ENCODE peak calls at places on chromosomes 12 and 14, in nine cellular contexts. N, S, R, C, G, O, H, K and J are unnamed samples.

GRCh38 chr14:100896369-100897060 is 7.0 kb downstream of the RTL1 start:
- DNase-seq in N (no peak), S (no peak), R (no peak), C (no peak), G (no peak), O (no peak), H (no peak), K (no peak), J (no peak)

GRCh38 chr12:71799105-71799504 is 40.5 kb upstream of the TBC1D15 start:
- DNase-seq in N (no peak), S (no peak), R (no peak), C (peak), G (no peak), O (peak), H (no peak), K (peak), J (peak)

GRCh38 chr14:100825691-100826331 is at the start of gene MEG3:
- DNase-seq in N (peak), S (no peak), R (peak), C (peak), G (no peak), O (peak), H (no peak), K (no peak), J (peak)

GRCh38 chr14:66645716-66646115 is 137.8 kb downstream of the GPHN start:
- DNase-seq in N (no peak), S (no peak), R (no peak), C (no peak), G (no peak), O (no peak), H (no peak), K (no peak), J (no peak)

GRCh38 chr12:63838411-63838810 is 6.1 kb upstream of the SRGAP1 start:
- DNase-seq in N (no peak), S (no peak), R (no peak), C (no peak), G (no peak), O (no peak), H (no peak), K (no peak), J (no peak)

GRCh38 chr12:94616217-94616729 is 34.1 kb downstream of the TMCC3 start:
- DNase-seq in N (peak), S (peak), R (no peak), C (no peak), G (no peak), O (no peak), H (no peak), K (peak), J (no peak)

GRCh38 chr12:51371295-51371953 is 19.8 kb downstream of the GALNT6 start:
- DNase-seq in N (no peak), S (peak), R (peak), C (peak), G (peak), O (peak), H (no peak), K (peak), J (peak)

GRCh38 chr14:51652168-51653095 is 722 bp downstream of the FRMD6 start:
- DNase-seq in N (no peak), S (no peak), R (peak), C (no peak), G (no peak), O (no peak), H (no peak), K (no peak), J (no peak)

GRCh38 chr14:38838979-38839323 is 264.1 kb downstream of the SEC23A start:
- DNase-seq in N (no peak), S (no peak), R (no peak), C (no peak), G (no peak), O (no peak), H (no peak), K (no peak), J (no peak)

GRCh38 chr12:95836630-95837239 is 22.0 kb upstream of the SNRPF start:
- DNase-seq in N (no peak), S (peak), R (peak), C (no peak), G (peak), O (peak), H (no peak), K (no peak), J (peak)

GRCh38 chr12:89351489-89352241 is 636 bp downstream of the DUSP6 start:
- DNase-seq in N (peak), S (no peak), R (peak), C (no peak), G (peak), O (no peak), H (peak), K (peak), J (no peak)

GRCh38 chr14:20477211-20477876 is 8.1 kb downstream of the PNP start:
- DNase-seq in N (no peak), S (no peak), R (peak), C (no peak), G (peak), O (no peak), H (peak), K (peak), J (no peak)

GRCh38 chr12:123696209-123696608 is 15.9 kb upstream of the ATP6V0A2 start:
- DNase-seq in N (no peak), S (no peak), R (no peak), C (no peak), G (peak), O (no peak), H (no peak), K (no peak), J (no peak)

GRCh38 chr12:46177842-46178608 is 90.8 kb downstream of the SLC38A1 start:
- DNase-seq in N (no peak), S (no peak), R (no peak), C (no peak), G (no peak), O (no peak), H (no peak), K (no peak), J (no peak)

GRCh38 chr12:115852054-115852453 is 425.4 kb downstream of the MED13L start:
- DNase-seq in N (no peak), S (no peak), R (no peak), C (no peak), G (no peak), O (no peak), H (no peak), K (no peak), J (no peak)

GRCh38 chr12:22395666-22396065 is 61.2 kb upstream of the ST8SIA1 start:
- DNase-seq in N (no peak), S (no peak), R (no peak), C (no peak), G (no peak), O (no peak), H (no peak), K (no peak), J (no peak)

GRCh38 chr12:64665506-64665905 is 55.2 kb downstream of the RASSF3 start:
- DNase-seq in N (no peak), S (peak), R (no peak), C (no peak), G (no peak), O (peak), H (peak), K (no peak), J (no peak)

GRCh38 chr12:91899056-91899455 is 246.6 kb downstream of the BTG1 start:
- DNase-seq in N (no peak), S (no peak), R (no peak), C (no peak), G (no peak), O (no peak), H (no peak), K (no peak), J (no peak)

GRCh38 chr12:12156835-12157234 is 86.1 kb downstream of the BCL2L14 start:
- DNase-seq in N (no peak), S (no peak), R (no peak), C (no peak), G (no peak), O (no peak), H (no peak), K (no peak), J (no peak)

GRCh38 chr12:120639771-120640721 is at the start of gene CABP1:
- DNase-seq in N (peak), S (peak), R (peak), C (no peak), G (no peak), O (no peak), H (peak), K (peak), J (no peak)

GRCh38 chr14:88729159-88729558 is 63.6 kb downstream of the EML5 start:
- DNase-seq in N (no peak), S (peak), R (peak), C (no peak), G (no peak), O (no peak), H (no peak), K (no peak), J (no peak)

GRCh38 chr12:123948401-123949117 is 24.1 kb downstream of the CCDC92 start:
- DNase-seq in N (no peak), S (no peak), R (no peak), C (no peak), G (no peak), O (no peak), H (no peak), K (no peak), J (no peak)

GRCh38 chr14:54808326-54809161 is 94.1 kb downstream of the GCH1 start:
- DNase-seq in N (no peak), S (no peak), R (no peak), C (no peak), G (no peak), O (no peak), H (no peak), K (no peak), J (no peak)

GRCh38 chr12:49636979-49637378 is 13.6 kb downstream of the PRPF40B start:
- DNase-seq in N (no peak), S (peak), R (peak), C (peak), G (peak), O (peak), H (peak), K (peak), J (peak)

GRCh38 chr14:91059576-91060471 is 617 bp downstream of the RPS6KA5 start:
- DNase-seq in N (peak), S (peak), R (peak), C (peak), G (peak), O (peak), H (peak), K (peak), J (no peak)

GRCh38 chr14:80491131-80491530 is 279.8 kb upstream of the DIO2 start:
- DNase-seq in N (peak), S (peak), R (peak), C (peak), G (no peak), O (peak), H (no peak), K (no peak), J (peak)

GRCh38 chr14:50775357-50775756 is 55.6 kb downstream of the NIN start:
- DNase-seq in N (no peak), S (no peak), R (peak), C (peak), G (no peak), O (peak), H (no peak), K (no peak), J (peak)

GRCh38 chr12:49515266-49515665 is 23.6 kb upstream of the KCNH3 start:
- DNase-seq in N (no peak), S (peak), R (peak), C (peak), G (no peak), O (peak), H (no peak), K (no peak), J (peak)

GRCh38 chr14:102655154-102655553 is 62.7 kb downstream of the RCOR1 start:
- DNase-seq in N (no peak), S (no peak), R (peak), C (no peak), G (no peak), O (peak), H (no peak), K (no peak), J (no peak)

GRCh38 chr12:25433581-25434325 is 119.3 kb downstream of the LMNTD1 start:
- DNase-seq in N (no peak), S (no peak), R (peak), C (no peak), G (no peak), O (peak), H (no peak), K (no peak), J (no peak)

GRCh38 chr12:45560689-45561088 is 168.8 kb upstream of the ARID2 start:
- DNase-seq in N (no peak), S (no peak), R (no peak), C (no peak), G (no peak), O (no peak), H (no peak), K (no peak), J (no peak)

GRCh38 chr12:65826513-65827171 is 2.4 kb downstream of the HMGA2 start:
- DNase-seq in N (no peak), S (peak), R (peak), C (peak), G (no peak), O (peak), H (no peak), K (peak), J (peak)

GRCh38 chr14:93536945-93537344 is 106.2 kb downstream of the UNC79 start:
- DNase-seq in N (no peak), S (peak), R (peak), C (no peak), G (no peak), O (peak), H (no peak), K (peak), J (no peak)

GRCh38 chr12:48037267-48037915 is 33.1 kb upstream of the COL2A1 start:
- DNase-seq in N (no peak), S (no peak), R (peak), C (no peak), G (no peak), O (no peak), H (no peak), K (peak), J (no peak)

GRCh38 chr12:111602348-111602747 is 3.2 kb upstream of the ATXN2 start:
- DNase-seq in N (no peak), S (no peak), R (no peak), C (no peak), G (no peak), O (no peak), H (no peak), K (no peak), J (no peak)

GRCh38 chr12:76375470-76375869 is 27.3 kb upstream of the BBS10 start:
- DNase-seq in N (no peak), S (no peak), R (no peak), C (no peak), G (no peak), O (peak), H (no peak), K (no peak), J (no peak)